ENCODE peak calls at places on chromosomes 1 and 21, in six cellular contexts. O is HFF-Myc, H is AG04450, S is A673, N is GM12865, B is astrocyte of the cerebellum. T is an unnamed sample.

GRCh38 chr1:76961181-76961580 is 93.9 kb downstream of the ST6GALNAC5 start:
- DNase-seq in N (no peak), S (no peak), O (no peak), B (no peak), H (no peak), T (no peak)

GRCh38 chr21:42574234-42575027 is 60.8 kb downstream of the SLC37A1 start:
- DNase-seq in S (no peak), O (peak), B (no peak), N (no peak), H (no peak), T (no peak)

GRCh38 chr1:185969028-185969427 is 234.8 kb downstream of the HMCN1 start:
- DNase-seq in O (peak), S (no peak), B (no peak), H (peak), N (no peak), T (no peak)

GRCh38 chr1:85612704-85613361 is 32.3 kb downstream of the CCN1 start:
- DNase-seq in B (peak), O (no peak), H (peak), N (peak), S (peak), T (peak)

GRCh38 chr1:29385966-29386365 is 149.6 kb downstream of the PTPRU start:
- DNase-seq in S (no peak), H (no peak), B (no peak), N (no peak), O (no peak), T (no peak)

GRCh38 chr1:244322181-244322580 is 129.5 kb downstream of the ADSS2 start:
- DNase-seq in S (no peak), B (no peak), H (no peak), N (no peak), O (no peak), T (no peak)

GRCh38 chr1:32249831-32250525 is 1.1 kb upstream of the LCK start:
- DNase-seq in S (no peak), H (no peak), N (peak), O (no peak), B (no peak), T (no peak)

GRCh38 chr1:9086060-9086459 is 16.6 kb upstream of the SLC2A5 start:
- DNase-seq in B (no peak), O (no peak), S (no peak), N (no peak), H (no peak), T (no peak)

GRCh38 chr1:212967767-212968166 is 17.4 kb downstream of the VASH2 start:
- DNase-seq in S (peak), H (no peak), B (no peak), N (peak), O (no peak), T (peak)

GRCh38 chr21:33657124-33657842 is 15.0 kb downstream of the ITSN1 start:
- DNase-seq in B (no peak), S (no peak), O (no peak), N (no peak), H (no peak), T (no peak)

GRCh38 chr21:38223893-38224540 is 32.8 kb upstream of the KCNJ15 start:
- DNase-seq in S (peak), H (no peak), B (no peak), O (no peak), N (peak), T (no peak)

GRCh38 chr1:6686294-6686693 is 15.3 kb downstream of the DNAJC11 start:
- DNase-seq in H (no peak), N (no peak), B (no peak), O (no peak), S (no peak), T (no peak)

GRCh38 chr1:65691152-65691900 is 101.4 kb upstream of the PDE4B start:
- DNase-seq in S (no peak), H (no peak), O (no peak), N (no peak), B (no peak), T (no peak)

GRCh38 chr1:7629465-7630195 is 141.5 kb upstream of the VAMP3 start:
- DNase-seq in O (no peak), B (no peak), S (no peak), H (no peak), N (no peak), T (no peak)

GRCh38 chr21:45033791-45034555 is 40.4 kb upstream of the ADARB1 start:
- DNase-seq in H (no peak), N (no peak), O (no peak), B (no peak), S (no peak), T (no peak)

GRCh38 chr21:27219068-27219467 is 252.2 kb upstream of the ADAMTS5 start:
- DNase-seq in S (no peak), O (no peak), B (peak), H (no peak), N (no peak), T (no peak)

GRCh38 chr21:40853956-40854688 is 7.2 kb upstream of the DSCAM start:
- DNase-seq in S (no peak), B (no peak), H (no peak), O (no peak), N (no peak), T (no peak)

GRCh38 chr21:29130234-29130993 is at the start of gene MAP3K7CL:
- DNase-seq in B (peak), N (no peak), S (no peak), O (peak), H (peak), T (peak)

GRCh38 chr21:45560106-45561021 is 18.1 kb upstream of the SLC19A1 start:
- DNase-seq in B (no peak), N (no peak), S (no peak), O (no peak), H (no peak), T (no peak)

GRCh38 chr1:42178249-42178648 is 13.7 kb upstream of the GUCA2A start:
- DNase-seq in S (no peak), H (no peak), B (no peak), O (no peak), N (no peak), T (no peak)

GRCh38 chr1:29576510-29576909 is 340.2 kb downstream of the PTPRU start:
- DNase-seq in S (no peak), H (no peak), O (no peak), B (no peak), N (no peak), T (no peak)

GRCh38 chr1:94025383-94026340 is 95.3 kb downstream of the ABCA4 start:
- DNase-seq in N (peak), O (no peak), H (no peak), S (peak), B (peak), T (no peak)

GRCh38 chr1:178630418-178630817 is 94.6 kb upstream of the RALGPS2 start:
- DNase-seq in S (no peak), N (no peak), B (no peak), H (no peak), O (no peak), T (no peak)

GRCh38 chr1:207306603-207307002 is 14.9 kb upstream of the CD55 start:
- DNase-seq in B (no peak), O (no peak), N (no peak), S (no peak), H (no peak), T (no peak)

GRCh38 chr1:67339623-67340343 is 32.1 kb downstream of the IL12RB2 start:
- DNase-seq in S (no peak), N (peak), B (peak), H (peak), O (peak), T (no peak)

GRCh38 chr1:94271373-94271772 is 34.0 kb upstream of the ARHGAP29 start:
- DNase-seq in S (no peak), B (no peak), N (no peak), H (no peak), O (no peak), T (no peak)

GRCh38 chr1:37519613-37520012 is 5.0 kb upstream of the MEAF6 start:
- DNase-seq in O (no peak), H (no peak), N (no peak), S (no peak), B (no peak), T (no peak)

GRCh38 chr1:184383772-184384323 is 3.0 kb upstream of the C1orf21 start:
- DNase-seq in O (no peak), N (no peak), B (no peak), H (no peak), S (no peak), T (no peak)

GRCh38 chr1:184376359-184376758 is 10.5 kb upstream of the C1orf21 start:
- DNase-seq in B (no peak), N (no peak), O (no peak), S (no peak), H (no peak), T (no peak)

GRCh38 chr1:184380468-184380867 is 6.4 kb upstream of the C1orf21 start:
- DNase-seq in O (no peak), B (no peak), N (peak), H (no peak), S (no peak), T (no peak)

GRCh38 chr1:184379111-184379752 is 7.6 kb upstream of the C1orf21 start:
- DNase-seq in S (peak), N (peak), H (no peak), B (no peak), O (no peak), T (no peak)
- TF ChIP-seq CTCF in S (peak), N (no peak), H (peak), B (peak), O (peak), T (no peak)

GRCh38 chr1:4658643-4659042 is 4.2 kb downstream of the AJAP1 start:
- DNase-seq in S (no peak), O (no peak), N (no peak), B (no peak), H (no peak), T (no peak)

GRCh38 chr1:4656533-4657140 is 2.2 kb downstream of the AJAP1 start:
- DNase-seq in H (no peak), O (no peak), N (no peak), S (no peak), B (no peak), T (no peak)

GRCh38 chr1:4659247-4659646 is 4.8 kb downstream of the AJAP1 start:
- DNase-seq in N (no peak), B (no peak), S (no peak), O (no peak), H (no peak), T (no peak)

GRCh38 chr1:4657244-4657789 is 2.9 kb downstream of the AJAP1 start:
- DNase-seq in O (no peak), S (no peak), H (no peak), B (no peak), N (no peak), T (no peak)

GRCh38 chr1:4657920-4658585 is 3.6 kb downstream of the AJAP1 start:
- DNase-seq in N (no peak), O (no peak), S (no peak), B (no peak), H (no peak), T (no peak)
- H3K4me3 ChIP-seq in N (no peak), O (no peak), S (no peak), B (no peak), H (no peak), T (no peak)

GRCh38 chr1:194342484-194343262 is 1156.3 kb upstream of the B3GALT2 start:
- DNase-seq in S (peak), N (peak), O (no peak), B (no peak), H (no peak), T (no peak)
- TF ChIP-seq CTCF in S (no peak), N (peak), O (peak), B (no peak), H (no peak), T (no peak)

GRCh38 chr1:156072251-156072650 is 10.0 kb downstream of the MEX3A start:
- DNase-seq in B (no peak), O (no peak), S (no peak), N (no peak), H (no peak), T (no peak)

GRCh38 chr1:156075158-156075557 is 7.1 kb downstream of the MEX3A start:
- DNase-seq in B (no peak), H (no peak), O (no peak), S (no peak), N (no peak), T (no peak)

GRCh38 chr1:156073740-156074139 is 8.5 kb downstream of the MEX3A start:
- DNase-seq in N (no peak), O (no peak), B (no peak), S (peak), H (no peak), T (no peak)

GRCh38 chr1:156074661-156075060 is 7.6 kb downstream of the MEX3A start:
- DNase-seq in H (no peak), S (no peak), B (no peak), O (no peak), N (no peak), T (no peak)

DNA sequence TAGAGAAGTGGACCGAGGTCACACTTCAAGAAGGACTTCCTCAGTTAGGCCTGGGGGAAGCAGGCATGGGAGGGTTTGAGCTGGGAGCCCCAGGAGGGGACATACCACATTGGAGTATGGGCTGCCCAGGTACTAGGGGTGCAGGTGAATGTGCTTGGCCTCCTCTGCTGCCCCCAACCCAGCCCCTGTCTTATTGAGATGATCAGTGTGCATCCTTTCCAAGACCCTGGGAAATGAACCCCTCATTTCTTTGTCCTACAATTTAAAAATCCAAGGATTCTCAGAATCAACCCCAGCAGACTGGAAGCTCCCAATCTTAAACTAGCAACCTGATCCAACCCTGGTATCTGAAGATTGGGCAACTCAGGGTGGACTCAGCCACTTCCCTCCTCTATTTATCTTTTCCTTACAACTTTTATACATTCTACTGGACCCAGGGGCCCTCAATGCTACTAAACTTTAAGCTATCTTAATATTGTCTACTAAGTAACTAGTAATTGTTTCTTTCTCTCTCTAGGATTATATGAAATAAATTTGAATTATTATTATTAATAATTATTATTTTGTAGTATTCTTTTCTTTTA is 9.1 kb downstream of the MEX3A start:
- DNase-seq in H (no peak), B (no peak), O (no peak), S (no peak), N (no peak), T (no peak)
- H3K4me3 ChIP-seq in H (no peak), B (no peak), O (no peak), S (no peak), N (no peak), T (no peak)

GRCh38 chr1:198072177-198072576 is 84.6 kb upstream of the NEK7 start:
- DNase-seq in O (no peak), S (no peak), N (no peak), H (no peak), B (no peak), T (no peak)
- TF ChIP-seq CTCF in O (peak), S (peak), N (no peak), H (peak), B (peak), T (no peak)

GRCh38 chr1:202210370-202210769 is 16.8 kb downstream of the LGR6 start:
- DNase-seq in H (no peak), N (no peak), S (peak), O (no peak), B (peak), T (no peak)

GRCh38 chr1:202204065-202204464 is 10.5 kb downstream of the LGR6 start:
- DNase-seq in N (no peak), S (no peak), B (no peak), H (no peak), O (no peak), T (no peak)

GRCh38 chr1:202208458-202208857 is 14.9 kb downstream of the LGR6 start:
- DNase-seq in O (no peak), B (no peak), H (no peak), N (no peak), S (no peak), T (no peak)

GRCh38 chr1:202205523-202206190 is 12.1 kb downstream of the LGR6 start:
- DNase-seq in N (no peak), S (no peak), O (no peak), H (no peak), B (no peak), T (no peak)

DNA sequence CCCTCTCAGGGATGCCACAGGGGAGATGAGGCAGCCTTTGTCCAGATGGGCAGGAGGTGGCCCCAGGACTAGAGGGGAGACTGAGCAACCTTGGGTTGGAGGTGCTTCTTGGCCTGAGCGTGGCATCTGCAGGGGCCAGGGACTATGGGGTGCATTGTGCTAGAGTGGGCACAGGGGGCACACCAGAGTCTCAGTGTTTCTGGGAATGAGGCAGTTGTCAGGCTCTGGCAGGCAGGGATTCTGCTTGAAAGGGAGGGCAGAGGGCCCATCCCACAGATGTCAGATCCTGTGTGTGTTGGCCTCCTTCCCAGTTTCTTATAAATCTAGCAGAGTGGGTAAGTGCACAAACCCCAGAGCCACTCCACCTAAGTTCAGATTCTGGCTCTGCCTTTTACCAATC is 13.7 kb downstream of the LGR6 start:
- DNase-seq in N (no peak), H (no peak), B (peak), S (peak), O (peak), T (peak)
- H3K4me3 ChIP-seq in N (no peak), H (no peak), B (no peak), S (no peak), O (no peak), T (no peak)

GRCh38 chr21:23936224-23936623 is 1671.1 kb downstream of the MRPL39 start:
- DNase-seq in H (peak), N (peak), O (no peak), B (peak), S (peak), T (peak)
- TF ChIP-seq CTCF in H (peak), N (peak), O (peak), B (peak), S (peak), T (peak)

GRCh38 chr1:147077523-147077922 is 94.7 kb downstream of the PRKAB2 start:
- DNase-seq in H (no peak), B (no peak), S (no peak), O (no peak), N (no peak), T (no peak)
- H3K4me3 ChIP-seq in H (no peak), B (no peak), S (no peak), O (no peak), N (no peak), T (no peak)

GRCh38 chr1:110150330-110151174 is at the start of gene SLC6A17:
- DNase-seq in N (peak), O (no peak), B (no peak), S (peak), H (no peak), T (no peak)
- TF ChIP-seq CTCF in N (no peak), O (no peak), B (no peak), S (no peak), H (peak), T (peak)

DNA sequence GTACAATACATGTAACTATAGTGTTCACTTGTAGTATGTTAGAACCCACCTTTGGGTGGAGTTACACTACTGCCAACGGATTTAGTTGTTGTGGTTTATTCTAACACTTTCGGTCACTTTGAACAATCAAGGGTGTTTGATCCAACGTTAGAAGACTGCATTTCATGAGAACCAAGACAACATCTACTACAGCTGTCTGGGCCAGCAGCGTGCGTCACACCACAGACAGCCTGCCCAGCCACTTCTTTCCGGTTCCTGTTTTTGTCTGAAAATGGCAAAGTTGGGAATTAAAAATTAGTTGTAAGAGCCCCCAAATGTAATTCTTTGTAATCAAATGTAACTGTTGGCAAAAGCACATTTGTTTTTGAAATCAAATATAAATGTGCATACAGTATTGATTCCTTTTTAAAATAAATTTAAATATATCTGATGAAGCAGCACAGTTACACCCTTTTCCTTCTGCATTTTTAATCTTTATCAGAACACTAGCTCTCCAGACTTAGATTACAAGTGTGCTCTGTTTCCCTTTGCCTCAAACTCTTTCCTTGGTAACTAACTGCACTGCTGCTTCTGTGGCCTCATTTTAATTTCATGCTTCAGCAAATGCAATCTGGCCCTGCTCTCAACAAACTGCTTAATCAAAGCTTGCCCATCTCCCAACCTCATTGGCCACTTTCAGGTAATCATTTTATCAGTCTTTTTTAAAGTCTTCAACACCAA is 86.6 kb upstream of the DPH5 start:
- DNase-seq in H (no peak), N (peak), B (no peak), O (no peak), S (no peak), T (no peak)
- H3K4me3 ChIP-seq in H (no peak), N (no peak), B (no peak), O (no peak), S (no peak), T (no peak)

T was measured in AG04449.